ENCODE peak calls at places on chromosomes 13 and 19, in four cellular contexts. One of them, this sample, is unnamed.

GRCh38 chr19:35557539-35558399 is 5.7 kb downstream of the ATP4A start:
- DNase-seq in activated T-helper 2 cell treated with anti-CD3 and anti-CD28 coated beads, Interferon-gamma antibody, Interleukin-2, Interleukin-4, amounts not matched to agents 10 μg/mL and 5 μg/mL and 100 μg/mL, durations not matched to agents 14 hours and 24 hours and 36 hours: peak; percentile 31
- DNase-seq in pancreas: peak; percentile 90
- DNase-seq in posterior cingulate gyrus: peak; percentile 27
- DNase-seq in this sample: no peak

GRCh38 chr13:39036212-39036611 is 1.7 kb downstream of the PROSER1 start:
- DNase-seq in pancreas: no peak
- DNase-seq in posterior cingulate gyrus: no peak
- DNase-seq in activated T-helper 2 cell treated with anti-CD3 and anti-CD28 coated beads, Interferon-gamma antibody, Interleukin-2, Interleukin-4, amounts not matched to agents 10 μg/mL and 5 μg/mL and 100 μg/mL, durations not matched to agents 14 hours and 24 hours and 36 hours: no peak
- DNase-seq in this sample: no peak

GRCh38 chr19:47613165-47614146 is 4.5 kb downstream of the BICRA start:
- DNase-seq in activated T-helper 2 cell treated with anti-CD3 and anti-CD28 coated beads, Interferon-gamma antibody, Interleukin-2, Interleukin-4, amounts not matched to agents 10 μg/mL and 5 μg/mL and 100 μg/mL, durations not matched to agents 14 hours and 24 hours and 36 hours: no peak
- DNase-seq in pancreas: no peak
- DNase-seq in posterior cingulate gyrus: no peak
- DNase-seq in this sample: no peak

GRCh38 chr13:53200498-53201453 is 172.2 kb downstream of the OLFM4 start:
- DNase-seq in pancreas: peak; percentile 91
- DNase-seq in activated T-helper 2 cell treated with anti-CD3 and anti-CD28 coated beads, Interferon-gamma antibody, Interleukin-2, Interleukin-4, amounts not matched to agents 10 μg/mL and 5 μg/mL and 100 μg/mL, durations not matched to agents 14 hours and 24 hours and 36 hours: no peak
- DNase-seq in posterior cingulate gyrus: peak; percentile 54
- DNase-seq in this sample: no peak

GRCh38 chr19:18437481-18438330 is at the start of gene ISYNA1:
- DNase-seq in activated T-helper 2 cell treated with anti-CD3 and anti-CD28 coated beads, Interferon-gamma antibody, Interleukin-2, Interleukin-4, amounts not matched to agents 10 μg/mL and 5 μg/mL and 100 μg/mL, durations not matched to agents 14 hours and 24 hours and 36 hours: no peak
- DNase-seq in pancreas: peak; percentile 90
- DNase-seq in posterior cingulate gyrus: no peak
- DNase-seq in this sample: peak; percentile 47

GRCh38 chr13:88590574-88590973 is 919.4 kb downstream of the SLITRK5 start:
- DNase-seq in activated T-helper 2 cell treated with anti-CD3 and anti-CD28 coated beads, Interferon-gamma antibody, Interleukin-2, Interleukin-4, amounts not matched to agents 10 μg/mL and 5 μg/mL and 100 μg/mL, durations not matched to agents 14 hours and 24 hours and 36 hours: no peak
- DNase-seq in pancreas: no peak
- DNase-seq in posterior cingulate gyrus: no peak
- DNase-seq in this sample: no peak

GRCh38 chr13:112899618-112900600 is 69.1 kb upstream of the MCF2L start:
- DNase-seq in pancreas: peak; percentile 49
- DNase-seq in posterior cingulate gyrus: peak; percentile 4
- DNase-seq in activated T-helper 2 cell treated with anti-CD3 and anti-CD28 coated beads, Interferon-gamma antibody, Interleukin-2, Interleukin-4, amounts not matched to agents 10 μg/mL and 5 μg/mL and 100 μg/mL, durations not matched to agents 14 hours and 24 hours and 36 hours: no peak
- DNase-seq in this sample: no peak

GRCh38 chr19:43308244-43308815 is 39.0 kb upstream of the PSG9 start:
- DNase-seq in activated T-helper 2 cell treated with anti-CD3 and anti-CD28 coated beads, Interferon-gamma antibody, Interleukin-2, Interleukin-4, amounts not matched to agents 10 μg/mL and 5 μg/mL and 100 μg/mL, durations not matched to agents 14 hours and 24 hours and 36 hours: no peak
- DNase-seq in posterior cingulate gyrus: no peak
- DNase-seq in pancreas: no peak
- DNase-seq in this sample: no peak